ENCODE peak calls at places on chromosome 1, in six cellular contexts. One of them, this sample, is unnamed.

GRCh38 chr1:165877940-165878556 is 50.6 kb downstream of the UCK2 start:
- DNase-seq in A549: no peak
- DNase-seq in left ventricle myocardium inferior: no peak
- DNase-seq in endothelial cell: no peak
- DNase-seq in AG04450: no peak
- DNase-seq in GM20000: peak
- DNase-seq in this sample: no peak

GRCh38 chr1:94729287-94729686 is 90.9 kb upstream of the SLC44A3 start:
- DNase-seq in A549: no peak
- DNase-seq in left ventricle myocardium inferior: no peak
- DNase-seq in endothelial cell: no peak
- DNase-seq in AG04450: peak
- DNase-seq in GM20000: no peak
- DNase-seq in this sample: no peak

GRCh38 chr1:230273141-230273710 is 152.9 kb downstream of the PGBD5 start:
- DNase-seq in A549: no peak
- DNase-seq in left ventricle myocardium inferior: no peak
- DNase-seq in endothelial cell: no peak
- DNase-seq in AG04450: no peak
- DNase-seq in GM20000: no peak
- DNase-seq in this sample: no peak

GRCh38 chr1:232686346-232686745 is 56.4 kb upstream of the SIPA1L2 start:
- DNase-seq in A549: no peak
- DNase-seq in left ventricle myocardium inferior: no peak
- DNase-seq in endothelial cell: no peak
- DNase-seq in AG04450: no peak
- DNase-seq in GM20000: no peak
- DNase-seq in this sample: no peak

GRCh38 chr1:212696721-212697331 is 2.8 kb downstream of the BATF3 start:
- DNase-seq in A549: no peak
- DNase-seq in left ventricle myocardium inferior: no peak
- DNase-seq in endothelial cell: no peak
- DNase-seq in AG04450: no peak
- DNase-seq in GM20000: no peak
- DNase-seq in this sample: no peak

GRCh38 chr1:182408435-182409070 is 8.1 kb upstream of the TEDDM1 start:
- DNase-seq in A549: no peak
- DNase-seq in left ventricle myocardium inferior: no peak
- DNase-seq in endothelial cell: no peak
- DNase-seq in AG04450: no peak
- DNase-seq in GM20000: no peak
- DNase-seq in this sample: no peak

GRCh38 chr1:76901158-76901767 is 34.0 kb downstream of the ST6GALNAC5 start:
- DNase-seq in A549: peak
- DNase-seq in left ventricle myocardium inferior: no peak
- DNase-seq in endothelial cell: peak
- DNase-seq in AG04450: peak
- DNase-seq in GM20000: peak
- DNase-seq in this sample: peak

GRCh38 chr1:225926551-225927113 is 2.6 kb upstream of the PYCR2 start:
- DNase-seq in A549: no peak
- DNase-seq in left ventricle myocardium inferior: no peak
- DNase-seq in endothelial cell: no peak
- DNase-seq in AG04450: no peak
- DNase-seq in GM20000: no peak
- DNase-seq in this sample: no peak

GRCh38 chr1:192913683-192914082 is 104.8 kb downstream of the RGS2 start:
- DNase-seq in A549: no peak
- DNase-seq in left ventricle myocardium inferior: no peak
- DNase-seq in endothelial cell: no peak
- DNase-seq in AG04450: no peak
- DNase-seq in GM20000: no peak
- DNase-seq in this sample: no peak

GRCh38 chr1:81414417-81415087 is 386.2 kb upstream of the ADGRL2 start:
- DNase-seq in A549: peak
- DNase-seq in left ventricle myocardium inferior: peak
- DNase-seq in endothelial cell: peak
- DNase-seq in AG04450: no peak
- DNase-seq in GM20000: peak
- DNase-seq in this sample: peak

GRCh38 chr1:154434346-154435075 is 29.4 kb downstream of the IL6R start:
- DNase-seq in A549: no peak
- DNase-seq in left ventricle myocardium inferior: peak
- DNase-seq in endothelial cell: no peak
- DNase-seq in AG04450: no peak
- DNase-seq in GM20000: no peak
- DNase-seq in this sample: no peak

GRCh38 chr1:56146449-56146848 is 432.9 kb downstream of the PLPP3 start:
- DNase-seq in A549: no peak
- DNase-seq in left ventricle myocardium inferior: no peak
- DNase-seq in endothelial cell: no peak
- DNase-seq in AG04450: no peak
- DNase-seq in GM20000: no peak
- DNase-seq in this sample: no peak

GRCh38 chr1:196148367-196148970 is 459.8 kb downstream of the KCNT2 start:
- DNase-seq in A549: peak
- DNase-seq in left ventricle myocardium inferior: no peak
- DNase-seq in endothelial cell: no peak
- DNase-seq in AG04450: peak
- DNase-seq in GM20000: peak
- DNase-seq in this sample: peak

GRCh38 chr1:187755536-187755935 is 926.8 kb downstream of the PLA2G4A start:
- DNase-seq in A549: no peak
- DNase-seq in left ventricle myocardium inferior: no peak
- DNase-seq in endothelial cell: no peak
- DNase-seq in AG04450: no peak
- DNase-seq in GM20000: no peak
- DNase-seq in this sample: no peak

GRCh38 chr1:11767932-11768704 is 6.1 kb downstream of the C1orf167 start:
- DNase-seq in A549: no peak
- DNase-seq in left ventricle myocardium inferior: no peak
- DNase-seq in endothelial cell: no peak
- DNase-seq in AG04450: no peak
- DNase-seq in GM20000: no peak
- DNase-seq in this sample: no peak

GRCh38 chr1:75539230-75540116 is 71.4 kb downstream of the SLC44A5 start:
- DNase-seq in A549: peak
- DNase-seq in left ventricle myocardium inferior: no peak
- DNase-seq in endothelial cell: no peak
- DNase-seq in AG04450: no peak
- DNase-seq in GM20000: no peak
- DNase-seq in this sample: no peak

GRCh38 chr1:54225986-54226559 is 26.1 kb downstream of the MRPL37 start:
- DNase-seq in A549: no peak
- DNase-seq in left ventricle myocardium inferior: no peak
- DNase-seq in endothelial cell: no peak
- DNase-seq in AG04450: no peak
- DNase-seq in GM20000: no peak
- DNase-seq in this sample: no peak

GRCh38 chr1:21509351-21510112 is at the start of gene ALPL:
- DNase-seq in A549: no peak
- DNase-seq in left ventricle myocardium inferior: no peak
- DNase-seq in endothelial cell: no peak
- DNase-seq in AG04450: no peak
- DNase-seq in GM20000: no peak
- DNase-seq in this sample: no peak

GRCh38 chr1:14037101-14037807 is 337.3 kb downstream of the PRDM2 start:
- DNase-seq in A549: no peak
- DNase-seq in left ventricle myocardium inferior: no peak
- DNase-seq in endothelial cell: no peak
- DNase-seq in AG04450: no peak
- DNase-seq in GM20000: no peak
- DNase-seq in this sample: no peak

GRCh38 chr1:85582687-85583354 is 2.3 kb downstream of the CCN1 start:
- DNase-seq in A549: peak
- DNase-seq in left ventricle myocardium inferior: no peak
- DNase-seq in endothelial cell: no peak
- DNase-seq in AG04450: no peak
- DNase-seq in GM20000: no peak
- DNase-seq in this sample: no peak

GRCh38 chr1:152533327-152533938 is 19.2 kb downstream of the CRCT1 start:
- DNase-seq in A549: peak
- DNase-seq in left ventricle myocardium inferior: no peak
- DNase-seq in endothelial cell: peak
- DNase-seq in AG04450: no peak
- DNase-seq in GM20000: no peak
- DNase-seq in this sample: no peak

GRCh38 chr1:173867141-173867752 is 542 bp downstream of the GAS5 start:
- DNase-seq in A549: no peak
- DNase-seq in left ventricle myocardium inferior: no peak
- DNase-seq in endothelial cell: peak
- DNase-seq in AG04450: no peak
- DNase-seq in GM20000: peak
- DNase-seq in this sample: no peak

GRCh38 chr1:40857737-40858136 is 4.4 kb downstream of the CITED4 start:
- DNase-seq in A549: no peak
- DNase-seq in left ventricle myocardium inferior: no peak
- DNase-seq in endothelial cell: no peak
- DNase-seq in AG04450: no peak
- DNase-seq in GM20000: no peak
- DNase-seq in this sample: no peak

GRCh38 chr1:34742667-34743270 is 12.1 kb upstream of the GJB5 start:
- DNase-seq in A549: peak
- DNase-seq in left ventricle myocardium inferior: peak
- DNase-seq in endothelial cell: peak
- DNase-seq in AG04450: peak
- DNase-seq in GM20000: peak
- DNase-seq in this sample: peak
- TF ChIP-seq CTCF in A549: peak
- TF ChIP-seq CTCF in left ventricle myocardium inferior: peak
- TF ChIP-seq CTCF in endothelial cell: peak
- TF ChIP-seq CTCF in AG04450: peak
- TF ChIP-seq CTCF in GM20000: peak
- TF ChIP-seq CTCF in this sample: peak

GRCh38 chr1:39098569-39099250 is 72.6 kb downstream of the NDUFS5 start:
- DNase-seq in A549: peak
- DNase-seq in left ventricle myocardium inferior: peak
- DNase-seq in endothelial cell: peak
- DNase-seq in AG04450: peak
- DNase-seq in GM20000: peak
- DNase-seq in this sample: peak
- TF ChIP-seq CTCF in A549: peak
- TF ChIP-seq CTCF in left ventricle myocardium inferior: peak
- TF ChIP-seq CTCF in endothelial cell: peak
- TF ChIP-seq CTCF in AG04450: peak
- TF ChIP-seq CTCF in GM20000: peak
- TF ChIP-seq CTCF in this sample: peak

GRCh38 chr1:113976609-113977278 is 2.5 kb upstream of the OLFML3 start:
- DNase-seq in A549: no peak
- DNase-seq in left ventricle myocardium inferior: no peak
- DNase-seq in endothelial cell: no peak
- DNase-seq in AG04450: no peak
- DNase-seq in GM20000: no peak
- DNase-seq in this sample: no peak
- TF ChIP-seq CTCF in A549: peak
- TF ChIP-seq CTCF in left ventricle myocardium inferior: peak
- TF ChIP-seq CTCF in endothelial cell: peak
- TF ChIP-seq CTCF in AG04450: peak
- TF ChIP-seq CTCF in GM20000: peak
- TF ChIP-seq CTCF in this sample: peak

DNA sequence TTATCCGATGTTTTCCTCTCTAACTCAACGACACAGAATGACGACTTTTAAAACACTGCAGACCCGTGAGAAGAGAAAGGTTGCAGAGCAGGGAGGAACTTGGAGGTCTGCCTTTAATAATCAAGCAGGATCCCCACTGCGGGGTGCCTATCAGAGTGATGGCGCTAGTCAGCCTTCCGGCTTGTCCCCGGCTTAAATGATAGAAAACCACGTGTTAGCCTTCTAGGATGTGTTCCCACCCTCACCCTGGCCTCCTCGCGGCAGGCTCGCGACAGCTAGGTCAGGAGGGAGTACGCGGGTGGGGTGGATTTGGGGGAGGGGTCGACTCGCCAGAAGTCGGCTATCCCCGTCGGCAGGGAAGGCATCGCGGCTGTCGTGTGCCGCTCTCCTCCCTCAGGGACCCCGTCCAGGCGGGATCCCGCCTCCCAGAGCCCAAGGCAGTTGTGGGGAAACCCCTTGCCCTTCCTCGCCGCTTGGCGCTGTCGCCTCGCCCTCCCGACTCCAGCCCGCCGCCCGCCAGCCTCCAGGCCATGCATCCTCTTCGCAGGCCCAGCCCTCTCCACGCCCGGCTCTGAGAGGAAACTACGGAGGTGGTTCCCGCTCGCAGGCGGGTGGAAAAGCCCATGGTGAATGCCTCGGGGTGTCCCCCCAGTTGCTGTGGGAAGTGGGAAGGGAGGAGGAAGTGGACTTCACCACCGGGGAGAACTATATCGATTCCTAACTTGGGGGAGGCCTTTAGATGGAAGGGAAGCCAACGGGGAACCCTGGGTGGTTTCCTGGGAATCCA is 1.1 kb upstream of the SMG7 start:
- DNase-seq in A549: peak
- DNase-seq in left ventricle myocardium inferior: peak
- DNase-seq in endothelial cell: peak
- DNase-seq in AG04450: peak
- DNase-seq in GM20000: peak
- DNase-seq in this sample: peak
- TF ChIP-seq CTCF in A549: peak
- TF ChIP-seq CTCF in left ventricle myocardium inferior: no peak
- TF ChIP-seq CTCF in endothelial cell: no peak
- TF ChIP-seq CTCF in AG04450: no peak
- TF ChIP-seq CTCF in GM20000: no peak
- TF ChIP-seq CTCF in this sample: peak

This sample was measured in GM13977.